ENCODE peak calls at places on chromosomes 4 and X, in six cellular contexts. K, I, L, G, U and W are unnamed samples.

GRCh38 chr4:124423160-124423559 is 289.4 kb downstream of the ANKRD50 start:
- DNase-seq in K (no peak), I (no peak), L (no peak), G (no peak), U (peak; percentile 47), W (no peak)

GRCh38 chr4:107034091-107034698 is 1.9 kb downstream of the DKK2 start:
- DNase-seq in K (no peak), I (peak; percentile 28), L (no peak), G (peak; percentile 80), U (peak; percentile 80), W (no peak)

GRCh38 chr4:165684177-165684870 is 188.7 kb upstream of the TLL1 start:
- DNase-seq in K (no peak), I (no peak), L (no peak), G (no peak), U (peak; percentile 19), W (no peak)

GRCh38 chr4:10025230-10025806 is 4.0 kb upstream of the SLC2A9 start:
- DNase-seq in K (no peak), I (no peak), L (no peak), G (no peak), U (no peak), W (no peak)

GRCh38 chrX:45767021-45767491 is 566.4 kb upstream of the DIPK2B start:
- DNase-seq in K (no peak), I (no peak), L (no peak), G (no peak), U (peak; percentile 69), W (no peak)

GRCh38 chr4:155617312-155617711 is 49.3 kb upstream of the GUCY1A1 start:
- DNase-seq in K (no peak), I (no peak), L (no peak), G (no peak), U (no peak), W (no peak)

GRCh38 chr4:78437608-78438088 is 113.9 kb upstream of the ANXA3 start:
- DNase-seq in K (no peak), I (no peak), L (no peak), G (no peak), U (peak; percentile 54), W (no peak)

GRCh38 chr4:101258782-101259353 is 88.5 kb downstream of the PPP3CA start:
- DNase-seq in K (peak; percentile 56), I (no peak), L (no peak), G (no peak), U (no peak), W (no peak)

GRCh38 chr4:180909279-180909678 is 1333.9 kb upstream of the TENM3 start:
- DNase-seq in K (no peak), I (no peak), L (peak; percentile 6), G (no peak), U (peak; percentile 19), W (no peak)

GRCh38 chrX:108088511-108088910 is 2.8 kb downstream of the PSMD10 start:
- DNase-seq in K (no peak), I (no peak), L (no peak), G (no peak), U (no peak), W (no peak)

GRCh38 chr4:83132065-83132464 is 17.5 kb upstream of the PLAC8 start:
- DNase-seq in K (no peak), I (no peak), L (no peak), G (no peak), U (no peak), W (no peak)

GRCh38 chr4:118973295-118973694 is 84.6 kb downstream of the SYNPO2 start:
- DNase-seq in K (no peak), I (no peak), L (no peak), G (no peak), U (no peak), W (no peak)

GRCh38 chrX:52553995-52554642 is 37.3 kb upstream of the XAGE1B start:
- DNase-seq in K (no peak), I (no peak), L (no peak), G (no peak), U (no peak), W (no peak)

GRCh38 chr4:43048570-43048969 is 156.1 kb downstream of the GRXCR1 start:
- DNase-seq in K (no peak), I (no peak), L (no peak), G (no peak), U (no peak), W (no peak)

GRCh38 chrX:150164971-150165605 is 198.0 kb upstream of the MAMLD1 start:
- DNase-seq in K (no peak), I (no peak), L (no peak), G (no peak), U (no peak), W (no peak)

GRCh38 chr4:156330436-156331031 is 376.9 kb upstream of the CTSO start:
- DNase-seq in K (no peak), I (no peak), L (no peak), G (no peak), U (no peak), W (no peak)

GRCh38 chr4:89992744-89993143 is 98.1 kb downstream of the MMRN1 start:
- DNase-seq in K (no peak), I (no peak), L (no peak), G (no peak), U (no peak), W (no peak)

GRCh38 chrX:10117301-10117700 is 39.5 kb upstream of the CLCN4 start:
- DNase-seq in K (no peak), I (no peak), L (no peak), G (no peak), U (no peak), W (no peak)

GRCh38 chr4:115609631-115610030 is 496.2 kb upstream of the NDST4 start:
- DNase-seq in K (no peak), I (no peak), L (no peak), G (no peak), U (no peak), W (no peak)

GRCh38 chr4:98516441-98517323 is 141.7 kb downstream of the TSPAN5 start:
- DNase-seq in K (no peak), I (peak; percentile 55), L (no peak), G (no peak), U (no peak), W (no peak)

GRCh38 chr4:98519268-98519993 is 139.0 kb downstream of the TSPAN5 start:
- DNase-seq in K (no peak), I (peak; percentile 49), L (no peak), G (no peak), U (peak; percentile 75), W (no peak)

GRCh38 chr4:98518555-98519267 is 139.7 kb downstream of the TSPAN5 start:
- DNase-seq in K (no peak), I (no peak), L (no peak), G (no peak), U (no peak), W (no peak)

GRCh38 chr4:98516042-98516440 is 142.4 kb downstream of the TSPAN5 start:
- DNase-seq in K (no peak), I (no peak), L (no peak), G (no peak), U (peak; percentile 80), W (no peak)

DNA sequence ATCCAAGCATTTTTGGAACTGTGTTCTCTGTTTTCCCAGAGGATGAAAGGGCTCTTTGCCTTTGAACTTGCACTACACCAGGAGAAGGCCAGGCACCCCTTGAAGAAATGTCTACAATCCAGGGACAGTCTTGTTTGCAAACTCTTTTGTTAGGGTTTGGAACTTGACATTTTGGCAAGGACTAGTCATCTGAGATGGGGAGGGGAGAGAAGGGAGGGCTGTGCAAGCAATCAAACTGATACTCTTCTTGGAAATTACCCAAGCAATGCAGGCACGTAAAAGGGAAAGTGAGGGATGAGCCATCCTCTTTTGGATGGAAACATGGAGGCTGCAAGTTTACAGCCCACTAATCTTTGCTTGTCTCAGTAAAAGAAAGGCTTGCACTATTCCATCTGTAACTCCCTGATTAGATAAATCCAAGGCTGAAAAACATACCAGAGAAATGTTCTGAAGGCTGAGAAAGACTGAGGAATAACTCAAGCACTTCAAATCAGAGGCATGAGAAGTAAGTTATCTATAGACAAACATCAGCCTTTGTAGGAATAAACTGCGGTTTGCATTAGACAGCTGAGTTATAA is 140.9 kb downstream of the TSPAN5 start:
- DNase-seq in K (no peak), I (no peak), L (no peak), G (no peak), U (peak; percentile 48), W (no peak)
- H3K4me1 ChIP-seq in K (no peaks in the 10 kb centered on the region), I (peaks cover 25% of the 10 kb centered on the region), L (peaks cover 17% of the 10 kb centered on the region), G (no peaks in the 10 kb centered on the region), U (peaks cover 54% of the 10 kb centered on the region), W (peaks cover 24% of the 10 kb centered on the region)

GRCh38 chrX:28854637-28855036 is 267.4 kb downstream of the IL1RAPL1 start:
- DNase-seq in K (no peak), I (no peak), L (no peak), G (no peak), U (no peak), W (no peak)
- H3K4me3 ChIP-seq in K (no peak overlapping the region), I (no peak overlapping the region), L (no peak overlapping the region), G (no peak overlapping the region), U (no peak overlapping the region), W (no peak overlapping the region)

GRCh38 chr4:138217567-138217966 is 24.6 kb downstream of the SLC7A11 start:
- DNase-seq in K (no peak), I (no peak), L (no peak), G (no peak), U (no peak), W (no peak)
- H3K4me1 ChIP-seq in K (no peaks in the 10 kb centered on the region), I (no peaks in the 10 kb centered on the region), L (no peaks in the 10 kb centered on the region), G (no peaks in the 10 kb centered on the region), U (peaks cover 5% of the 10 kb centered on the region), W (peaks cover 10% of the 10 kb centered on the region)

GRCh38 chrX:47484885-47485284 is 1.9 kb upstream of the ZNF41 start:
- DNase-seq in K (no peak), I (no peak), L (no peak), G (no peak), U (no peak), W (no peak)
- H3K4me3 ChIP-seq in K (no peak overlapping the region), I (no peak overlapping the region), L (no peak overlapping the region), G (no peak overlapping the region), U (peak overlapping the region; percentile 81), W (peak overlapping the region; percentile 81)

DNA sequence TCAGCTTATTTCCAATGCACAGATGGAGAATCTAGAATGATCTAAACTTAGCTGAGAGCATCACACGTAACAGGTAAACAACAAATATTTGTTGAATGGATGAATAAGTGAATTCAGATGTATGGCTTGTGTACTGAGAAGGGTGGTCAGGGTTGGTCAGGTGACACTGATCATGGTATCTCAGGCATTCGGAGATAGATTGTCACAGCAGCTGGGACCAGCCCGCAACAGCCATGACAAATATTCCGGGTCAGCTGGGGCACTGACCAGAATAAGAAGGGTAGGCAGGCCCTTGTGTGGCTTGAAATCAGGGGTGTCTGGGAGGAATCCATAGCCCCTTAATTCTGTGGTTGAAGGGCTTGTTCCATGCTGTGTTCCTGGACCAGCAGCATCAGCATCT is 159.4 kb upstream of the ARX start:
- DNase-seq in K (no peak), I (no peak), L (no peak), G (no peak), U (no peak), W (no peak)
- H3K4me1 ChIP-seq in K (no peaks in the 10 kb centered on the region), I (no peaks in the 10 kb centered on the region), L (no peaks in the 10 kb centered on the region), G (no peaks in the 10 kb centered on the region), U (no peaks in the 10 kb centered on the region), W (no peaks in the 10 kb centered on the region)

GRCh38 chr4:81214518-81215218 is 354 bp downstream of the PRKG2 start:
- DNase-seq in K (no peak), I (no peak), L (no peak), G (no peak), U (peak; percentile 68), W (no peak)
- H3K4me3 ChIP-seq in K (no peak overlapping the region), I (peak overlapping the region; percentile 23), L (no peak overlapping the region), G (peak overlapping the region; percentile 60), U (peak overlapping the region; percentile 83), W (peak overlapping the region; percentile 56)